ENCODE peak calls at places on chromosomes 5 and 9, in four cellular contexts. One of them, this sample, is unnamed.

GRCh38 chr9:129432671-129433154 is 188.2 kb downstream of the C9orf50 start:
- DNase-seq in EH: no peak
- DNase-seq in stimulated activated CD4-positive, alpha-beta T cell treated with anti-CD3 and anti-CD28 coated beads, Interleukin-2, amount 100 ng/mL, for 24 hours: no peak
- DNase-seq in amniotic stem cell: no peak
- DNase-seq in this sample: no peak

GRCh38 chr5:75113354-75113753 is 61.0 kb upstream of the GCNT4 start:
- DNase-seq in EH: no peak
- DNase-seq in stimulated activated CD4-positive, alpha-beta T cell treated with anti-CD3 and anti-CD28 coated beads, Interleukin-2, amount 100 ng/mL, for 24 hours: no peak
- DNase-seq in amniotic stem cell: no peak
- DNase-seq in this sample: no peak

GRCh38 chr5:52388349-52388748 is 399.4 kb upstream of the ITGA1 start:
- DNase-seq in EH: no peak
- DNase-seq in stimulated activated CD4-positive, alpha-beta T cell treated with anti-CD3 and anti-CD28 coated beads, Interleukin-2, amount 100 ng/mL, for 24 hours: no peak
- DNase-seq in amniotic stem cell: no peak
- DNase-seq in this sample: no peak

GRCh38 chr9:76904661-76905457 is 1.1 kb downstream of the PRUNE2 start:
- DNase-seq in EH: no peak
- DNase-seq in stimulated activated CD4-positive, alpha-beta T cell treated with anti-CD3 and anti-CD28 coated beads, Interleukin-2, amount 100 ng/mL, for 24 hours: no peak
- DNase-seq in amniotic stem cell: no peak
- DNase-seq in this sample: no peak

GRCh38 chr5:122770479-122770878 is 4.4 kb upstream of the SNX2 start:
- DNase-seq in EH: no peak
- DNase-seq in stimulated activated CD4-positive, alpha-beta T cell treated with anti-CD3 and anti-CD28 coated beads, Interleukin-2, amount 100 ng/mL, for 24 hours: no peak
- DNase-seq in amniotic stem cell: no peak
- DNase-seq in this sample: no peak

GRCh38 chr9:70923941-70924340 is 197.5 kb downstream of the TRPM3 start:
- DNase-seq in EH: peak
- DNase-seq in stimulated activated CD4-positive, alpha-beta T cell treated with anti-CD3 and anti-CD28 coated beads, Interleukin-2, amount 100 ng/mL, for 24 hours: no peak
- DNase-seq in amniotic stem cell: no peak
- DNase-seq in this sample: no peak

GRCh38 chr9:91151014-91151740 is 210.5 kb downstream of the AUH start:
- DNase-seq in EH: peak
- DNase-seq in stimulated activated CD4-positive, alpha-beta T cell treated with anti-CD3 and anti-CD28 coated beads, Interleukin-2, amount 100 ng/mL, for 24 hours: no peak
- DNase-seq in amniotic stem cell: no peak
- DNase-seq in this sample: no peak

GRCh38 chr9:87878930-87879603 is 3.6 kb upstream of the SPATA31E1 start:
- DNase-seq in EH: peak
- DNase-seq in stimulated activated CD4-positive, alpha-beta T cell treated with anti-CD3 and anti-CD28 coated beads, Interleukin-2, amount 100 ng/mL, for 24 hours: no peak
- DNase-seq in amniotic stem cell: peak
- DNase-seq in this sample: no peak

GRCh38 chr5:154486427-154486866 is 8.4 kb upstream of the HAND1 start:
- DNase-seq in EH: no peak
- DNase-seq in stimulated activated CD4-positive, alpha-beta T cell treated with anti-CD3 and anti-CD28 coated beads, Interleukin-2, amount 100 ng/mL, for 24 hours: no peak
- DNase-seq in amniotic stem cell: no peak
- DNase-seq in this sample: peak

GRCh38 chr9:122334916-122335315 is 35.9 kb upstream of the PTGS1 start:
- DNase-seq in EH: peak
- DNase-seq in stimulated activated CD4-positive, alpha-beta T cell treated with anti-CD3 and anti-CD28 coated beads, Interleukin-2, amount 100 ng/mL, for 24 hours: no peak
- DNase-seq in amniotic stem cell: no peak
- DNase-seq in this sample: no peak

GRCh38 chr5:173512637-173513435 is 103.6 kb downstream of the BOD1 start:
- DNase-seq in EH: no peak
- DNase-seq in stimulated activated CD4-positive, alpha-beta T cell treated with anti-CD3 and anti-CD28 coated beads, Interleukin-2, amount 100 ng/mL, for 24 hours: no peak
- DNase-seq in amniotic stem cell: no peak
- DNase-seq in this sample: no peak

GRCh38 chr9:97848237-97848581 is 4.8 kb upstream of the FOXE1 start:
- DNase-seq in EH: peak
- DNase-seq in stimulated activated CD4-positive, alpha-beta T cell treated with anti-CD3 and anti-CD28 coated beads, Interleukin-2, amount 100 ng/mL, for 24 hours: no peak
- DNase-seq in amniotic stem cell: no peak
- DNase-seq in this sample: no peak

GRCh38 chr5:151200913-151201445 is 22.9 kb downstream of the CCDC69 start:
- DNase-seq in EH: no peak
- DNase-seq in stimulated activated CD4-positive, alpha-beta T cell treated with anti-CD3 and anti-CD28 coated beads, Interleukin-2, amount 100 ng/mL, for 24 hours: no peak
- DNase-seq in amniotic stem cell: no peak
- DNase-seq in this sample: no peak

GRCh38 chr9:127971357-127972315 is 9.2 kb downstream of the EEIG1 start:
- DNase-seq in EH: no peak
- DNase-seq in stimulated activated CD4-positive, alpha-beta T cell treated with anti-CD3 and anti-CD28 coated beads, Interleukin-2, amount 100 ng/mL, for 24 hours: no peak
- DNase-seq in amniotic stem cell: no peak
- DNase-seq in this sample: no peak

GRCh38 chr5:168302785-168303184 is 11.3 kb downstream of the WWC1 start:
- DNase-seq in EH: peak
- DNase-seq in stimulated activated CD4-positive, alpha-beta T cell treated with anti-CD3 and anti-CD28 coated beads, Interleukin-2, amount 100 ng/mL, for 24 hours: no peak
- DNase-seq in amniotic stem cell: no peak
- DNase-seq in this sample: no peak

GRCh38 chr5:40221796-40222195 is 457.9 kb upstream of the PTGER4 start:
- DNase-seq in EH: peak
- DNase-seq in stimulated activated CD4-positive, alpha-beta T cell treated with anti-CD3 and anti-CD28 coated beads, Interleukin-2, amount 100 ng/mL, for 24 hours: no peak
- DNase-seq in amniotic stem cell: peak
- DNase-seq in this sample: no peak

GRCh38 chr9:130237071-130237470 is 28.5 kb upstream of the HMCN2 start:
- DNase-seq in EH: no peak
- DNase-seq in stimulated activated CD4-positive, alpha-beta T cell treated with anti-CD3 and anti-CD28 coated beads, Interleukin-2, amount 100 ng/mL, for 24 hours: no peak
- DNase-seq in amniotic stem cell: no peak
- DNase-seq in this sample: no peak

This sample was measured in H9.